ENCODE peak calls at places on chromosomes 16 and 17, in nine cellular contexts. C is stomach, A is ovary, B is heart left ventricle, V is A549, X is H54, D is esophagus squamous epithelium, R is lower leg skin, S is Peyer's patch. T is an unnamed sample.
A peak's percentile ranks its signal among the peaks of the same experiment; 100 is the strongest.

GRCh38 chr17:7849185-7850117 is 5.4 kb upstream of the TMEM88 start:
- DNase-seq in C (no peak), A (peak; percentile 50), B (no peak), V (no peak), X (no peak), D (no peak), R (no peak), S (no peak), T (no peak)

GRCh38 chr17:79431175-79431574 is 179.7 kb downstream of the RBFOX3 start:
- DNase-seq in C (no peak), A (no peak), B (no peak), V (no peak), X (no peak), D (no peak), R (no peak), S (no peak), T (no peak)

GRCh38 chr17:66403846-66404597 is 101.6 kb downstream of the PRKCA start:
- DNase-seq in C (no peak), A (no peak), B (no peak), V (no peak), X (no peak), D (no peak), R (no peak), S (no peak), T (no peak)

GRCh38 chr17:73641779-73642580 is 2.3 kb downstream of the SDK2 start:
- DNase-seq in C (peak; percentile 17), A (no peak), B (no peak), V (no peak), X (no peak), D (no peak), R (no peak), S (peak; percentile 27), T (no peak)

GRCh38 chr17:76189247-76189646 is 48.2 kb upstream of the FOXJ1 start:
- DNase-seq in C (no peak), A (no peak), B (no peak), V (no peak), X (no peak), D (no peak), R (no peak), S (no peak), T (no peak)

GRCh38 chr17:73188011-73188410 is 4.8 kb upstream of the COG1 start:
- DNase-seq in C (no peak), A (no peak), B (no peak), V (no peak), X (no peak), D (no peak), R (no peak), S (no peak), T (no peak)

GRCh38 chr17:73466704-73467433 is 155.1 kb upstream of the CDC42EP4 start:
- DNase-seq in C (no peak), A (no peak), B (no peak), V (no peak), X (no peak), D (no peak), R (no peak), S (no peak), T (no peak)

GRCh38 chr17:49393491-49394255 is 21.0 kb downstream of the PHB1 start:
- DNase-seq in C (no peak), A (no peak), B (no peak), V (no peak), X (no peak), D (no peak), R (no peak), S (no peak), T (no peak)

GRCh38 chr17:71331754-71332153 is 789.1 kb upstream of the SOX9 start:
- DNase-seq in C (no peak), A (no peak), B (no peak), V (no peak), X (no peak), D (no peak), R (no peak), S (no peak), T (no peak)

GRCh38 chr17:28426081-28426519 is 20.1 kb upstream of the SLC46A1 start:
- DNase-seq in C (peak; percentile 37), A (no peak), B (no peak), V (peak; percentile 47), X (peak; percentile 29), D (no peak), R (no peak), S (peak; percentile 62), T (no peak)

GRCh38 chr16:54199486-54200160 is 87.0 kb downstream of the IRX3 start:
- DNase-seq in C (no peak), A (no peak), B (no peak), V (no peak), X (no peak), D (no peak), R (peak; percentile 75), S (no peak), T (no peak)

GRCh38 chr16:81996664-81997529 is 14.4 kb downstream of the SDR42E1 start:
- DNase-seq in C (no peak), A (no peak), B (no peak), V (peak; percentile 58), X (no peak), D (no peak), R (no peak), S (no peak), T (no peak)

GRCh38 chr17:81459224-81459623 is 53.4 kb downstream of the ACTG1 start:
- DNase-seq in C (peak; percentile 70), A (no peak), B (peak; percentile 71), V (no peak), X (no peak), D (no peak), R (no peak), S (no peak), T (no peak)

DNA sequence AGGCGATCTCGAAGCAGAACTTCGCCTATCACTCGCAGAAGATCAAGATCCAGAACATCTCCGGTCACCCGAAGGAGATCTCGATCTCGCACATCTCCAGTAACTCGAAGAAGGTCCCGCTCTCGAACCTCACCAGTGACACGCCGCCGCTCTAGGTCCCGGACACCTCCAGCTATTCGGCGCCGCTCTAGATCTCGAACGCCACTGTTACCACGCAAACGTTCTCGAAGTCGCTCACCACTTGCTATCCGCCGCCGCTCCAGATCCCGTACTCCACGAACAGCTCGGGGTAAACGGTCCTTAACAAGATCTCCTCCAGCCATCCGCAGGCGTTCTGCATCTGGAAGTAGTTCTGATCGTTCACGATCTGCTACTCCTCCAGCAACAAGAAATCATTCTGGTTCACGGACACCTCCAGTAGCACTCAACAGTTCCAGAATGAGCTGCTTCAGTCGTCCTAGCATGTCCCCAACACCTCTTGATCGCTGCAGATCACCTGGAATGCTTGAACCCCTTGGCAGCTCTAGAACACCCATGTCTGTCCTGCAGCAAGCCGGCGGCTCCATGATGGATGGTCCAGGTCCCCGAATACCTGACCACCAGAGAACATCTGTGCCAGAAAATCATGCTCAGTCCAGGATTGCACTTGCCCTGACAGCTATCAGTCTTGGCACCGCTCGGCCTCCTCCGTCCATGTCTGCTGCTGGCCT is 10.5 kb downstream of the ELOB start:
- DNase-seq in C (no peak), A (no peak), B (no peak), V (no peak), X (no peak), D (no peak), R (no peak), S (no peak), T (no peak)
- TF ChIP-seq POLR2A in C (no peak), A (no peak), B (no peak), V (no peak), X (no peak), D (no peak), R (no peak), S (no peak), T (no peak)

GRCh38 chr17:17812211-17813054 is 24.4 kb downstream of the SREBF1 start:
- DNase-seq in C (peak; percentile 79), A (peak; percentile 85), B (peak; percentile 77), V (peak; percentile 89), X (peak; percentile 94), D (no peak), R (peak; percentile 96), S (peak; percentile 84), T (peak; percentile 86)
- TF ChIP-seq POLR2A in C (no peak), A (no peak), B (no peak), V (no peak), X (no peak), D (no peak), R (no peak), S (no peak), T (peak; percentile 7)

DNA sequence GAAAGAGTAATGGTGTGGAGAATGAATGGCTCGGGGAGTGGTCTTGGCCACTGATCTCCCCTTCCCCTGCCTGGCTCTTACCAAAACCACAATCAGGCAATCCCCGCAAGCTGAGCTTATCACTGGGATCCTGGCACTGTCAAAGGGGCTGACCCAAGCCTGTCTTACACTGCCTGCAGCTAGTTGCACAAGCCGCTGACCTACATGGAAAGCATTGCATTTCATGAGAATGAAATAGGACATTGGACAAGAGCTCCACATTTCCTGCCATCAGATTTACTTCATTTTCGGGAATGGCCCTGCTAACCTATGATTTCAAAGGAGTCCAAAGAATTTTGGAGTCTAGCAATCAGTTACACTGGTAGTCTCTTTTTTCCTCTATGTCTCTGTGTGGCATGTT is 146.4 kb downstream of the PCTP start:
- DNase-seq in C (no peak), A (no peak), B (no peak), V (no peak), X (no peak), D (no peak), R (no peak), S (no peak), T (no peak)
- TF ChIP-seq POLR2A in C (no peak), A (no peak), B (no peak), V (no peak), X (no peak), D (no peak), R (no peak), S (no peak), T (no peak)

DNA sequence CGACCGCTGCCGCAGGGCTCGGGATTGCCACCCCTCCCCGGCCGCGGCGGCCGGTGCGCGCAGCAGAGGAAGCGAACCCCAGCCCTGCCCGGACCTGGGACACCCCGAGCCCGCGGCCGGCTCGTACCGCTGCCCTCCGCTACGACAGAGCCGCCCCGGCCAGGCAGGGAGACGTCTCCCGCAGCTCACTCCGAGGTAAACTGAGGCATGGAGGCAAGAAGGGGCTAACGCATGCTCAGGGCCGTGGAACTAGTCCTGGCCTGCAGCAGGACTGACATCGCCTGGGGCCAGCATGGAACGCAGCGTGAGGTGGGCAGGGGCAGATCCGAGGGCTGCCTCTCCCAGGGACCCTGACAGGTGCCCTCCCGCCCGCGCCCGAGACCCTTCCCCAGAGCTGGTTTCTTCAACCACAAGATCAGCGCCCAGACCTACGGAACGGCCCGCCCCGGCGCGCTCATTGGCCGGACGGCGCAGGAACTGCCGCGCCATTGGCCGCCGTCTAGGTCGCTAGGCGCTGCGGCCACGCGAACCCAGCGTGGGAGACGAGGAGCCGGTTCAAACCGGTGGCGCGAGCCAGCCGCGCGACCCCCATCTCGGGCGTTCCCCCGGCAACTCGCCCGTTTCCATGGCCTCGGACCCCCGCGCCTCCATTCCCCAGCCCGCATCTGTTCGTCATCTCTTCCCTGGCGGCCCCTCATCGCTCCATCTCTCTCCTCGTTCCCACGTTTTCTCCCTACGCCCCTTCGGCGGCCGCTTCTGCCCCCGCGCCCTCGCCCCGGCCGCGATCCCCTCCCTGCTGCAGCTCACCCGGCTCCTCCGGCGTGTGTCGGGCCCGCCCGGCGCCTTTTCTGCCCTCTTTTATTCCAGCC is at the start of gene SLC43A2:
- DNase-seq in C (peak; percentile 84), A (peak; percentile 75), B (peak; percentile 87), V (peak; percentile 88), X (peak; percentile 95), D (no peak), R (peak; percentile 97), S (peak; percentile 92), T (peak; percentile 86)
- TF ChIP-seq POLR2A in C (no peak), A (no peak), B (no peak), V (peak; percentile 50), X (no peak), D (peak; percentile 44), R (no peak), S (peak; percentile 45), T (peak; percentile 71)